ENCODE peak calls at places on chromosome X, in six cellular contexts. One of them, this sample, is unnamed.

GRCh38 chrX:41723305-41723704 is 676 bp upstream of the GPR82 start:
- DNase-seq in hippocampal formation: no peak
- DNase-seq in nucleus accumbens: no peak
- DNase-seq in iris pigment epithelial cell: peak
- DNase-seq in stimulated activated naive CD4-positive, alpha-beta T cell: no peak
- DNase-seq in progenitor cell of endocrine pancreas: no peak
- DNase-seq in this sample: no peak

GRCh38 chrX:70001269-70001668 is 48.5 kb downstream of the AWAT2 start:
- DNase-seq in progenitor cell of endocrine pancreas: no peak
- DNase-seq in nucleus accumbens: no peak
- DNase-seq in hippocampal formation: no peak
- DNase-seq in stimulated activated naive CD4-positive, alpha-beta T cell: no peak
- DNase-seq in iris pigment epithelial cell: no peak
- DNase-seq in this sample: no peak

GRCh38 chrX:115624916-115625315 is 63.9 kb downstream of the PLS3 start:
- DNase-seq in nucleus accumbens: no peak
- DNase-seq in stimulated activated naive CD4-positive, alpha-beta T cell: no peak
- DNase-seq in progenitor cell of endocrine pancreas: no peak
- DNase-seq in hippocampal formation: no peak
- DNase-seq in iris pigment epithelial cell: no peak
- DNase-seq in this sample: no peak

GRCh38 chrX:71917621-71918341 is 7.1 kb downstream of the NHSL2 start:
- DNase-seq in iris pigment epithelial cell: peak
- DNase-seq in stimulated activated naive CD4-positive, alpha-beta T cell: no peak
- DNase-seq in hippocampal formation: no peak
- DNase-seq in nucleus accumbens: no peak
- DNase-seq in progenitor cell of endocrine pancreas: no peak
- DNase-seq in this sample: no peak

GRCh38 chrX:13203281-13203680 is 116.6 kb downstream of the ATXN3L start:
- DNase-seq in iris pigment epithelial cell: no peak
- DNase-seq in stimulated activated naive CD4-positive, alpha-beta T cell: no peak
- DNase-seq in nucleus accumbens: no peak
- DNase-seq in hippocampal formation: no peak
- DNase-seq in progenitor cell of endocrine pancreas: no peak
- DNase-seq in this sample: no peak

GRCh38 chrX:38641197-38641596 is 79.9 kb downstream of the TSPAN7 start:
- DNase-seq in progenitor cell of endocrine pancreas: no peak
- DNase-seq in nucleus accumbens: no peak
- DNase-seq in stimulated activated naive CD4-positive, alpha-beta T cell: no peak
- DNase-seq in iris pigment epithelial cell: no peak
- DNase-seq in hippocampal formation: no peak
- DNase-seq in this sample: no peak

GRCh38 chrX:139429913-139430312 is 100.6 kb upstream of the F9 start:
- DNase-seq in progenitor cell of endocrine pancreas: no peak
- DNase-seq in hippocampal formation: no peak
- DNase-seq in iris pigment epithelial cell: no peak
- DNase-seq in stimulated activated naive CD4-positive, alpha-beta T cell: no peak
- DNase-seq in nucleus accumbens: no peak
- DNase-seq in this sample: no peak

GRCh38 chrX:77917294-77917933 is 6.9 kb downstream of the ATP7A start:
- DNase-seq in nucleus accumbens: no peak
- DNase-seq in stimulated activated naive CD4-positive, alpha-beta T cell: peak
- DNase-seq in progenitor cell of endocrine pancreas: no peak
- DNase-seq in hippocampal formation: no peak
- DNase-seq in iris pigment epithelial cell: no peak
- DNase-seq in this sample: no peak

GRCh38 chrX:70592091-70592490 is 147.5 kb downstream of the DLG3 start:
- DNase-seq in iris pigment epithelial cell: peak
- DNase-seq in stimulated activated naive CD4-positive, alpha-beta T cell: no peak
- DNase-seq in hippocampal formation: no peak
- DNase-seq in progenitor cell of endocrine pancreas: no peak
- DNase-seq in nucleus accumbens: no peak
- DNase-seq in this sample: no peak

GRCh38 chrX:115898382-115899001 is 272.1 kb upstream of the AGTR2 start:
- DNase-seq in stimulated activated naive CD4-positive, alpha-beta T cell: no peak
- DNase-seq in progenitor cell of endocrine pancreas: no peak
- DNase-seq in nucleus accumbens: peak
- DNase-seq in iris pigment epithelial cell: peak
- DNase-seq in hippocampal formation: peak
- DNase-seq in this sample: peak

GRCh38 chrX:39418936-39419659 is 617.8 kb downstream of the MID1IP1 start:
- DNase-seq in nucleus accumbens: no peak
- DNase-seq in hippocampal formation: no peak
- DNase-seq in progenitor cell of endocrine pancreas: no peak
- DNase-seq in iris pigment epithelial cell: no peak
- DNase-seq in stimulated activated naive CD4-positive, alpha-beta T cell: no peak
- DNase-seq in this sample: no peak